ENCODE peak calls at places on chromosome 5, in eight cellular contexts. J, Y, D, M, G, X, U and F are unnamed samples.

GRCh38 chr5:2240118-2240904 is 357.6 kb upstream of the IRX4 start:
- DNase-seq in J (no peak), Y (no peak), D (no peak), M (no peak), G (no peak), X (no peak), U (no peak), F (no peak)

GRCh38 chr5:87499478-87500410 is 87.0 kb upstream of the CCNH start:
- DNase-seq in J (peak), Y (no peak), D (no peak), M (no peak), G (no peak), X (peak), U (no peak), F (no peak)

GRCh38 chr5:55456216-55456895 is 78.4 kb downstream of the PLPP1 start:
- DNase-seq in J (peak), Y (no peak), D (no peak), M (no peak), G (no peak), X (no peak), U (no peak), F (no peak)

GRCh38 chr5:133230823-133231578 is 179.2 kb downstream of the HSPA4 start:
- DNase-seq in J (no peak), Y (no peak), D (no peak), M (no peak), G (no peak), X (no peak), U (peak), F (no peak)

GRCh38 chr5:140481758-140482157 is 65.7 kb upstream of the EIF4EBP3 start:
- DNase-seq in J (peak), Y (no peak), D (peak), M (peak), G (no peak), X (no peak), U (no peak), F (no peak)

GRCh38 chr5:145775893-145776444 is 59.2 kb downstream of the PRELID2 start:
- DNase-seq in J (peak), Y (peak), D (peak), M (peak), G (peak), X (no peak), U (no peak), F (no peak)

GRCh38 chr5:142770650-142771609 is 753 bp downstream of the ARHGAP26 start:
- DNase-seq in J (peak), Y (peak), D (no peak), M (peak), G (peak), X (peak), U (peak), F (peak)

GRCh38 chr5:32916648-32917047 is 205.5 kb downstream of the NPR3 start:
- DNase-seq in J (peak), Y (no peak), D (no peak), M (peak), G (no peak), X (peak), U (peak), F (peak)

GRCh38 chr5:16888694-16889124 is 47.4 kb downstream of the MYO10 start:
- DNase-seq in J (no peak), Y (no peak), D (no peak), M (peak), G (no peak), X (no peak), U (no peak), F (no peak)

GRCh38 chr5:38726279-38726678 is 119.5 kb upstream of the OSMR start:
- DNase-seq in J (no peak), Y (no peak), D (no peak), M (no peak), G (no peak), X (no peak), U (no peak), F (no peak)

GRCh38 chr5:76175821-76176403 is 92.7 kb downstream of the SV2C start:
- DNase-seq in J (no peak), Y (no peak), D (no peak), M (no peak), G (peak), X (no peak), U (no peak), F (no peak)

GRCh38 chr5:67674256-67674655 is 477.7 kb upstream of the CD180 start:
- DNase-seq in J (no peak), Y (no peak), D (no peak), M (no peak), G (no peak), X (no peak), U (no peak), F (no peak)

GRCh38 chr5:142222235-142222880 is 102.5 kb downstream of the SPRY4 start:
- DNase-seq in J (no peak), Y (no peak), D (no peak), M (no peak), G (no peak), X (no peak), U (no peak), F (no peak)

GRCh38 chr5:14445581-14446290 is 135.9 kb upstream of the OTULINL start:
- DNase-seq in J (peak), Y (no peak), D (no peak), M (peak), G (no peak), X (peak), U (no peak), F (peak)

GRCh38 chr5:132495672-132496630 is 5.4 kb upstream of the IRF1 start:
- DNase-seq in J (peak), Y (peak), D (no peak), M (peak), G (peak), X (peak), U (peak), F (peak)

GRCh38 chr5:151492729-151493128 is 45.3 kb downstream of the SLC36A1 start:
- DNase-seq in J (peak), Y (no peak), D (peak), M (peak), G (no peak), X (no peak), U (no peak), F (no peak)